ENCODE peak calls at places on chromosomes 12 and 14, in five cellular contexts. K is CD8-positive, alpha-beta T cell; N is heart left ventricle; A is PC-3; Q is astrocyte. W is an unnamed sample.

GRCh38 chr14:106459971-106460730 is 933.8 kb downstream of the TMEM121 start:
- DNase-seq in Q (no peak), K (peak; percentile 23), A (no peak), N (peak; percentile 21), W (no peak)

GRCh38 chr14:55535521-55536207 is 44.3 kb upstream of the KTN1 start:
- DNase-seq in N (no peak), Q (peak; percentile 48), A (peak; percentile 88), K (no peak), W (no peak)

GRCh38 chr12:87847147-87847546 is 182.1 kb downstream of the C12orf50 start:
- DNase-seq in A (no peak), K (no peak), Q (no peak), N (no peak), W (no peak)

GRCh38 chr12:7444076-7444475 is at the start of gene CD163L1:
- DNase-seq in A (no peak), N (no peak), K (no peak), Q (no peak), W (no peak)

GRCh38 chr12:12081836-12082497 is 11.2 kb downstream of the BCL2L14 start:
- DNase-seq in N (no peak), K (no peak), Q (no peak), A (peak; percentile 52), W (no peak)

GRCh38 chr14:105866841-105867321 is 340.5 kb downstream of the TMEM121 start:
- DNase-seq in Q (no peak), K (no peak), A (no peak), N (no peak), W (peak; percentile 24)

GRCh38 chr12:100827901-100828520 is 33.4 kb downstream of the ANO4 start:
- DNase-seq in Q (peak; percentile 31), A (peak; percentile 63), N (no peak), K (no peak), W (no peak)

GRCh38 chr14:75047506-75047905 is 3.8 kb downstream of the MLH3 start:
- DNase-seq in K (no peak), Q (no peak), N (no peak), A (no peak), W (no peak)

GRCh38 chr14:101875726-101876268 is 88.6 kb upstream of the DYNC1H1 start:
- DNase-seq in A (no peak), K (no peak), Q (no peak), N (no peak), W (no peak)

GRCh38 chr14:70000601-70001000 is 121.4 kb downstream of the SMOC1 start:
- DNase-seq in Q (peak; percentile 59), A (no peak), K (no peak), N (no peak), W (no peak)

GRCh38 chr14:92513966-92514843 is 624 bp downstream of the RIN3 start:
- DNase-seq in K (no peak), A (no peak), N (peak; percentile 45), Q (peak; percentile 28), W (no peak)

GRCh38 chr12:31752450-31752849 is 23.6 kb upstream of the AMN1 start:
- DNase-seq in A (no peak), N (no peak), Q (no peak), K (no peak), W (no peak)

GRCh38 chr12:55970775-55971174 is 3.1 kb upstream of the RAB5B start:
- DNase-seq in A (no peak), N (no peak), Q (no peak), K (no peak), W (no peak)

GRCh38 chr12:49901026-49901425 is 2.7 kb downstream of the FAIM2 start:
- DNase-seq in K (no peak), N (no peak), A (no peak), Q (no peak), W (no peak)

GRCh38 chr12:25106818-25107217 is 88.1 kb downstream of the DNAI7 start:
- DNase-seq in Q (no peak), K (no peak), N (no peak), A (no peak), W (no peak)

GRCh38 chr14:34262511-34262910 is 199.5 kb downstream of the SPTSSA start:
- DNase-seq in K (no peak), N (no peak), A (no peak), Q (no peak), W (no peak)

GRCh38 chr12:98896938-98897337 is 251.8 kb downstream of the APAF1 start:
- DNase-seq in K (no peak), Q (no peak), A (no peak), N (no peak), W (no peak)

GRCh38 chr12:131067993-131068942 is 114.6 kb downstream of the ADGRD1 start:
- DNase-seq in K (no peak), N (no peak), Q (no peak), A (no peak), W (no peak)

GRCh38 chr14:41663478-41663845 is 56.8 kb downstream of the LRFN5 start:
- DNase-seq in Q (peak; percentile 70), A (peak; percentile 15), K (no peak), N (no peak), W (no peak)

GRCh38 chr12:50924131-50924438 is 28.3 kb upstream of the HIGD1C start:
- DNase-seq in K (no peak), A (peak; percentile 6), N (no peak), Q (peak; percentile 17), W (no peak)

GRCh38 chr12:19867970-19868369 is 428.7 kb downstream of the AEBP2 start:
- DNase-seq in K (no peak), N (no peak), A (no peak), Q (no peak), W (no peak)

GRCh38 chr12:110768960-110769359 is 26.3 kb upstream of the PPP1CC start:
- DNase-seq in K (no peak), Q (no peak), A (no peak), N (no peak), W (no peak)

GRCh38 chr12:68237068-68237467 is 11.5 kb upstream of the IL26 start:
- DNase-seq in Q (no peak), N (no peak), A (no peak), K (no peak), W (no peak)
- H3K4me3 ChIP-seq in Q (no peak overlapping the region), N (peak overlapping the region; percentile 41), A (peak overlapping the region; percentile 34), K (peak overlapping the region; percentile 48), W (no peak overlapping the region)

GRCh38 chr14:90062852-90063539 is 1.2 kb downstream of the KCNK13 start:
- DNase-seq in K (no peak), A (no peak), N (no peak), Q (no peak), W (no peak)
- H3K27ac ChIP-seq in K (no peak overlapping the region), A (no peak overlapping the region), N (no peak overlapping the region), Q (no peak overlapping the region), W (no peak overlapping the region)

GRCh38 chr14:47008732-47009131 is 357.2 kb upstream of the RPL10L start:
- DNase-seq in K (no peak), A (no peak), Q (no peak), N (no peak), W (no peak)

GRCh38 chr14:47009615-47010014 is 358.0 kb upstream of the RPL10L start:
- DNase-seq in Q (no peak), N (no peak), A (no peak), K (no peak), W (no peak)

DNA sequence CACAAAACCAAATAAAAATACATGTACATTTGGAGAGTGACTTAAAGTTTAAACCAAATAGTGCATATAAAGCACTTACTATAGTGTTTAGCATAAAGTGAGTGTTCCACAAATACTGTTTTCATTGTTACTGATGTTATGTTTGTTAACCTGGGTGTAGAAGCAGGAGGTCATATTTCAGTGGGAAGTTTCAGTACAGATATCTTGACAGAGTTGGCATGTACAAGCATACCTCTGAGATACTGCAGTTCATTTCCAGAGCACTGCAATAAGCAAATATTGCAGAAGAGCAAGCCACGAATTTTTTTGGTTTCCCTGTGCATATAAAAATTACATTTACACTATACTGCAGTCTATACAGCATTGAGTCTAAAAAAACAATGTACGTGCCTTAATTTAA is 361.0 kb upstream of the RPL10L start:
- DNase-seq in Q (no peak), A (peak; percentile 6), N (no peak), K (no peak), W (no peak)
- H3K4me3 ChIP-seq in Q (no peak overlapping the region), A (no peak overlapping the region), N (no peak overlapping the region), K (no peak overlapping the region), W (no peak overlapping the region)

GRCh38 chr14:103765526-103765925 is 49.9 kb downstream of the ZFYVE21 start:
- DNase-seq in K (no peak), Q (no peak), A (no peak), N (no peak), W (no peak)

GRCh38 chr14:103763730-103764488 is 48.3 kb downstream of the ZFYVE21 start:
- DNase-seq in N (no peak), Q (no peak), K (no peak), A (no peak), W (no peak)

GRCh38 chr14:103770902-103771301 is 55.3 kb downstream of the ZFYVE21 start:
- DNase-seq in N (no peak), A (peak; percentile 20), Q (no peak), K (no peak), W (no peak)

GRCh38 chr14:103770500-103770899 is 54.9 kb downstream of the ZFYVE21 start:
- DNase-seq in A (no peak), Q (no peak), K (no peak), N (no peak), W (no peak)

DNA sequence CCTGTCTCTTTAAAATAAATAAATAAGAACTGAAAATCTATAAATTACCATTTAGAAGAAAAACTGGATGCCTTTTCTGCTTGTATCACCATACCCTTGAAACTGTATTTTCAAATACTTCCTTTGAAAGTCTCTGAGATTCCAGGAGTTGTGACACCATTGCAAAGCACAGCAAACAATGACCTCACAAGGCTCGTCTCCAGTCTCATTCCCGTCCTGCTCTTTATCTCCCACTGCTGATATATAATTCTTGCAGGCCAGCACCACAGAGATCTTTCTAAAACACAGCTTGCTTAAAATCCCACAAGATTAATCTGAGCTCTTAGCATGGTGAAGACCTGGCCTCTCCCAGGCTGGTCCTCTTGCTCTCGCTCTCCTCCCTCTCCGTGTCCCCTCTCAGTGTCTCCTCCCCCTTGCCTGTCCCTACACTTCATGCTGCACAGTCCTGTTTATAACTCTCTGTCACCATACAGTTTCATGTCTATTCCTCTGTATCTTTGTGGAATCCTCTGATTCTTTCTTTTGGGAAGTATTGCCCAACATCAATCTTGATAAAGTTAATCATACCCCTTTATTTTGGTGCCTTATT is 51.8 kb downstream of the ZFYVE21 start:
- DNase-seq in K (no peak), N (no peak), A (no peak), Q (no peak), W (no peak)
- H3K27ac ChIP-seq in K (no peak overlapping the region), N (no peak overlapping the region), A (no peak overlapping the region), Q (no peak overlapping the region), W (no peak overlapping the region)

DNA sequence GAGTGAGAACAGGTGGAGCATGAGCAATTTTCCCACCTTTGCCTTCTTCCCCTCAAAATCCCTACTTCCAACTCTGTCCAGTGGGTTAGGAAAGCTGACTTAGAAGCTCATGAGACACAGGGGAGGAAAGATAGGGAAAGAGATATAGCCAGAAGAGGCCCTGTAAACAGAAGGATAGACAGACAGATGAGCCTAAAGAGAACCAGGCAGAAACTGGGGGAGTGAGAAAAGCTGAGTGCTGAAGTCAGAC is 5.0 kb downstream of the AJUBA start:
- DNase-seq in A (no peak), N (no peak), K (no peak), Q (no peak), W (no peak)
- H3K4me3 ChIP-seq in A (peak overlapping the region; percentile 43), N (no peak overlapping the region), K (no peak overlapping the region), Q (no peak overlapping the region), W (no peak overlapping the region)

DNA sequence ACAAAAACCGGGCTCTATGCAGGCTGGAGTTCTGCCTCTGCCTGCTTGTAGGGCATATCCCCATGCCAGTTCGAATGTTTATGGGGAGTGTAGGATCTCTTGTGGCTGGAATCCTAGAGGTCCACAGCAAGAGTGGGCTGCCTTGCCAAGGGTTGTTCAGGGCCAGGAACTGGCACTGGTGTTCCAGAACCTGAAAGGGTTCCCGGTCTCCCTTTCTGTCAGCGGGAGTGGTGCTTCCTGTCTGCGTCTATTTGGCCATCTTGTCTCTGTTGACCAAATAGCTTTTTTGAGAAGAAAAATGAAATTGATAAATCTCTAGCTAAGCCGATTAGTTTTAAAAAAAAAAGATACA is 17.8 kb downstream of the OLR1 start:
- DNase-seq in Q (no peak), K (no peak), A (no peak), N (no peak), W (no peak)
- H3K27ac ChIP-seq in Q (no peak overlapping the region), K (no peak overlapping the region), A (no peak overlapping the region), N (peak overlapping the region; percentile 77), W (peak overlapping the region; percentile 96)